ENCODE peak calls at places on chromosome 16, in nine cellular contexts. One of them, this sample, is unnamed.

GRCh38 chr16:86665929-86666328 is 87.6 kb downstream of the FOXL1 start:
- DNase-seq in endothelial cell: no peak
- DNase-seq in WTC11: no peak
- DNase-seq in GM10248: no peak
- DNase-seq in B cell: no peak
- DNase-seq in cardiac muscle cell: no peak
- DNase-seq in suprapubic skin: no peak
- DNase-seq in fibroblast of mammary gland: no peak
- DNase-seq in A673: no peak
- DNase-seq in this sample: no peak

GRCh38 chr16:86569843-86570447 is 3.3 kb downstream of the FOXC2 start:
- DNase-seq in fibroblast of mammary gland: no peak
- DNase-seq in endothelial cell: no peak
- DNase-seq in cardiac muscle cell: no peak
- DNase-seq in GM10248: no peak
- DNase-seq in A673: no peak
- DNase-seq in suprapubic skin: no peak
- DNase-seq in B cell: no peak
- DNase-seq in WTC11: no peak
- DNase-seq in this sample: no peak

GRCh38 chr16:22189473-22190168 is 16.5 kb upstream of the EEF2K start:
- DNase-seq in A673: no peak
- DNase-seq in fibroblast of mammary gland: peak; percentile 62
- DNase-seq in cardiac muscle cell: peak; percentile 7
- DNase-seq in suprapubic skin: peak; percentile 82
- DNase-seq in GM10248: peak; percentile 47
- DNase-seq in endothelial cell: peak; percentile 49
- DNase-seq in WTC11: no peak
- DNase-seq in B cell: no peak
- DNase-seq in this sample: peak; percentile 48

GRCh38 chr16:9797306-9797705 is 384.9 kb downstream of the GRIN2A start:
- DNase-seq in cardiac muscle cell: no peak
- DNase-seq in suprapubic skin: no peak
- DNase-seq in GM10248: no peak
- DNase-seq in fibroblast of mammary gland: peak; percentile 51
- DNase-seq in WTC11: no peak
- DNase-seq in endothelial cell: peak; percentile 12
- DNase-seq in A673: no peak
- DNase-seq in B cell: no peak
- DNase-seq in this sample: no peak

GRCh38 chr16:9135797-9136196 is 44.4 kb downstream of the HAPSTR1 start:
- DNase-seq in cardiac muscle cell: no peak
- DNase-seq in endothelial cell: no peak
- DNase-seq in A673: no peak
- DNase-seq in GM10248: no peak
- DNase-seq in WTC11: no peak
- DNase-seq in B cell: peak; percentile 41
- DNase-seq in fibroblast of mammary gland: no peak
- DNase-seq in suprapubic skin: peak; percentile 38
- DNase-seq in this sample: no peak

GRCh38 chr16:90019543-90020259 is 445 bp upstream of the DBNDD1 start:
- DNase-seq in suprapubic skin: no peak
- DNase-seq in A673: peak; percentile 70
- DNase-seq in endothelial cell: peak; percentile 65
- DNase-seq in B cell: peak; percentile 83
- DNase-seq in cardiac muscle cell: peak; percentile 65
- DNase-seq in GM10248: peak; percentile 85
- DNase-seq in fibroblast of mammary gland: peak; percentile 69
- DNase-seq in WTC11: peak; percentile 70
- DNase-seq in this sample: peak; percentile 70

GRCh38 chr16:85436636-85437160 is 176.4 kb upstream of the GSE1 start:
- DNase-seq in suprapubic skin: no peak
- DNase-seq in A673: no peak
- DNase-seq in cardiac muscle cell: no peak
- DNase-seq in GM10248: no peak
- DNase-seq in WTC11: peak; percentile 79
- DNase-seq in endothelial cell: no peak
- DNase-seq in fibroblast of mammary gland: peak; percentile 15
- DNase-seq in B cell: no peak
- DNase-seq in this sample: peak; percentile 88

GRCh38 chr16:86994651-86995171 is 322.5 kb downstream of the C16orf95 start:
- DNase-seq in endothelial cell: no peak
- DNase-seq in GM10248: no peak
- DNase-seq in cardiac muscle cell: no peak
- DNase-seq in WTC11: no peak
- DNase-seq in suprapubic skin: no peak
- DNase-seq in A673: peak; percentile 10
- DNase-seq in fibroblast of mammary gland: peak; percentile 94
- DNase-seq in B cell: no peak
- DNase-seq in this sample: no peak

GRCh38 chr16:72620348-72620747 is 427.6 kb downstream of the ZFHX3 start:
- DNase-seq in suprapubic skin: no peak
- DNase-seq in endothelial cell: no peak
- DNase-seq in GM10248: no peak
- DNase-seq in fibroblast of mammary gland: no peak
- DNase-seq in WTC11: no peak
- DNase-seq in cardiac muscle cell: no peak
- DNase-seq in A673: no peak
- DNase-seq in B cell: no peak
- DNase-seq in this sample: no peak

GRCh38 chr16:72996291-72997062 is 51.5 kb downstream of the ZFHX3 start:
- DNase-seq in suprapubic skin: no peak
- DNase-seq in WTC11: no peak
- DNase-seq in endothelial cell: no peak
- DNase-seq in B cell: no peak
- DNase-seq in cardiac muscle cell: no peak
- DNase-seq in fibroblast of mammary gland: no peak
- DNase-seq in A673: no peak
- DNase-seq in GM10248: no peak
- DNase-seq in this sample: no peak

GRCh38 chr16:47851026-47851610 is 304.7 kb downstream of the ABCC12 start:
- DNase-seq in A673: no peak
- DNase-seq in endothelial cell: no peak
- DNase-seq in B cell: no peak
- DNase-seq in WTC11: no peak
- DNase-seq in GM10248: no peak
- DNase-seq in cardiac muscle cell: no peak
- DNase-seq in suprapubic skin: no peak
- DNase-seq in fibroblast of mammary gland: no peak
- DNase-seq in this sample: no peak

GRCh38 chr16:75860654-75861053 is 134.4 kb upstream of the CPHXL start:
- DNase-seq in endothelial cell: no peak
- DNase-seq in WTC11: no peak
- DNase-seq in A673: no peak
- DNase-seq in suprapubic skin: no peak
- DNase-seq in cardiac muscle cell: peak; percentile 78
- DNase-seq in GM10248: no peak
- DNase-seq in fibroblast of mammary gland: peak; percentile 21
- DNase-seq in B cell: no peak
- DNase-seq in this sample: no peak

GRCh38 chr16:29961479-29962343 is at the start of gene TMEM219:
- DNase-seq in suprapubic skin: peak; percentile 90
- DNase-seq in cardiac muscle cell: peak; percentile 93
- DNase-seq in GM10248: peak; percentile 99
- DNase-seq in WTC11: peak; percentile 86
- DNase-seq in A673: peak; percentile 95
- DNase-seq in fibroblast of mammary gland: peak; percentile 71
- DNase-seq in B cell: peak; percentile 99
- DNase-seq in endothelial cell: peak; percentile 96
- DNase-seq in this sample: peak; percentile 89

GRCh38 chr16:63038563-63039131 is 1002.4 kb upstream of the CDH8 start:
- DNase-seq in suprapubic skin: no peak
- DNase-seq in A673: no peak
- DNase-seq in B cell: no peak
- DNase-seq in fibroblast of mammary gland: no peak
- DNase-seq in GM10248: no peak
- DNase-seq in cardiac muscle cell: no peak
- DNase-seq in endothelial cell: no peak
- DNase-seq in WTC11: no peak
- DNase-seq in this sample: no peak

GRCh38 chr16:72198021-72198420 is 26.1 kb upstream of the PMFBP1 start:
- DNase-seq in fibroblast of mammary gland: peak; percentile 93
- DNase-seq in GM10248: no peak
- DNase-seq in suprapubic skin: no peak
- DNase-seq in A673: peak; percentile 38
- DNase-seq in B cell: no peak
- DNase-seq in cardiac muscle cell: no peak
- DNase-seq in WTC11: no peak
- DNase-seq in endothelial cell: no peak
- DNase-seq in this sample: no peak

GRCh38 chr16:17566075-17566474 is 95.3 kb upstream of the XYLT1 start:
- DNase-seq in cardiac muscle cell: no peak
- DNase-seq in A673: no peak
- DNase-seq in endothelial cell: no peak
- DNase-seq in fibroblast of mammary gland: no peak
- DNase-seq in B cell: no peak
- DNase-seq in GM10248: no peak
- DNase-seq in WTC11: no peak
- DNase-seq in suprapubic skin: no peak
- DNase-seq in this sample: no peak

GRCh38 chr16:48384305-48384981 is 770 bp downstream of the SIAH1 start:
- DNase-seq in WTC11: peak; percentile 64
- DNase-seq in GM10248: peak; percentile 75
- DNase-seq in B cell: peak; percentile 52
- DNase-seq in cardiac muscle cell: peak; percentile 85
- DNase-seq in A673: peak; percentile 43
- DNase-seq in endothelial cell: peak; percentile 74
- DNase-seq in fibroblast of mammary gland: peak; percentile 30
- DNase-seq in suprapubic skin: peak; percentile 76
- DNase-seq in this sample: peak; percentile 69

GRCh38 chr16:1346422-1347285 is 5.0 kb downstream of the TSR3 start:
- DNase-seq in WTC11: no peak
- DNase-seq in suprapubic skin: no peak
- DNase-seq in endothelial cell: no peak
- DNase-seq in fibroblast of mammary gland: peak; percentile 20
- DNase-seq in A673: no peak
- DNase-seq in cardiac muscle cell: no peak
- DNase-seq in B cell: peak; percentile 19
- DNase-seq in GM10248: no peak
- DNase-seq in this sample: no peak
- TF ChIP-seq CTCF in WTC11: no peak
- TF ChIP-seq CTCF in suprapubic skin: no peak
- TF ChIP-seq CTCF in endothelial cell: no peak
- TF ChIP-seq CTCF in fibroblast of mammary gland: peak; percentile 32
- TF ChIP-seq CTCF in A673: no peak
- TF ChIP-seq CTCF in cardiac muscle cell: no peak
- TF ChIP-seq CTCF in B cell: no peak
- TF ChIP-seq CTCF in GM10248: peak; percentile 12
- TF ChIP-seq CTCF in this sample: peak; percentile 24

GRCh38 chr16:26772503-26772902 is 294.2 kb upstream of the C16orf82 start:
- DNase-seq in A673: no peak
- DNase-seq in endothelial cell: no peak
- DNase-seq in fibroblast of mammary gland: peak; percentile 48
- DNase-seq in GM10248: no peak
- DNase-seq in B cell: no peak
- DNase-seq in cardiac muscle cell: no peak
- DNase-seq in WTC11: no peak
- DNase-seq in suprapubic skin: no peak
- DNase-seq in this sample: no peak

DNA sequence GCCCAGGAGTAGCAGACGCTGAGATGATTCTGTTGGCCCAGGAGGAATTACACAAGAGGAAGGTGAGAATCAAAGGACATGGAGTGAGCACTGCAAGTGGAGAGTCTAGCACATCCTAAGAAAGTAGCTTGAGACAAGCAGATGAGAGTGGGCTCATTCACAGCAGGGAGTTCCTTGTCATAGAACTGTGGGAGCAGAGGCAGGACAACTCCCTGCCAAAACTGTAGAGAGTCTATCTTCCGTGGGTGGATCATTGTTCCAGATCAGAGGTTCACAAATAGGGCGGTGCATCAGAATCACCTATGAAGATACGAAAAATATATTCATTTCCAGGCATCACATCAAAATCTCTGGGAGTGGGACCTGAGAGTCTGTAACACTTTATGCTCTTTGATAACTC is 288.9 kb upstream of the C16orf82 start:
- DNase-seq in A673: no peak
- DNase-seq in B cell: no peak
- DNase-seq in endothelial cell: no peak
- DNase-seq in cardiac muscle cell: no peak
- DNase-seq in fibroblast of mammary gland: no peak
- DNase-seq in suprapubic skin: no peak
- DNase-seq in WTC11: no peak
- DNase-seq in GM10248: no peak
- DNase-seq in this sample: no peak
- TF ChIP-seq CTCF in A673: no peak
- TF ChIP-seq CTCF in B cell: no peak
- TF ChIP-seq CTCF in endothelial cell: no peak
- TF ChIP-seq CTCF in cardiac muscle cell: no peak
- TF ChIP-seq CTCF in fibroblast of mammary gland: no peak
- TF ChIP-seq CTCF in suprapubic skin: no peak
- TF ChIP-seq CTCF in WTC11: no peak
- TF ChIP-seq CTCF in GM10248: no peak
- TF ChIP-seq CTCF in this sample: no peak

GRCh38 chr16:59971264-59971663 is 1237.1 kb upstream of the GOT2 start:
- DNase-seq in fibroblast of mammary gland: no peak
- DNase-seq in suprapubic skin: no peak
- DNase-seq in cardiac muscle cell: no peak
- DNase-seq in GM10248: no peak
- DNase-seq in endothelial cell: no peak
- DNase-seq in A673: no peak
- DNase-seq in B cell: no peak
- DNase-seq in WTC11: no peak
- DNase-seq in this sample: no peak

DNA sequence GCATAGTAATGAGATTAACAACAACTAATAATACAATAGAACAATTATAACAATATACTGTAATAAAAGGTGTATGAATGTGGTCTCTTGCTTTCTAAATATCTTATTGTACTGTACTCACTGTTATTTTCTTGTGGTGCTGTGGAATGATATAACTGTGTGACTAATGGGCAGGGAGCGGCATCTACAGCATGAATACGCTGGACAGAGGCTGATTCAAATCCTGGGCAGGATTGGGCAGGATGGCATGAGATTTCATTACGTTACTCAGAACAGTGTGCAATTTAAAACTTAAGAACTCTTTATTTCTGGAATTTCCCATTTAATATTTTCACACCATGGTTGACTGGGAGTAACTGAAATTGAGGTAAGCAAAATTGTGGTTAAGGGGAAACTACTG is 1239.8 kb upstream of the GOT2 start:
- DNase-seq in cardiac muscle cell: no peak
- DNase-seq in WTC11: no peak
- DNase-seq in suprapubic skin: no peak
- DNase-seq in A673: no peak
- DNase-seq in B cell: no peak
- DNase-seq in endothelial cell: no peak
- DNase-seq in GM10248: no peak
- DNase-seq in fibroblast of mammary gland: no peak
- DNase-seq in this sample: no peak
- TF ChIP-seq CTCF in cardiac muscle cell: no peak
- TF ChIP-seq CTCF in WTC11: no peak
- TF ChIP-seq CTCF in suprapubic skin: no peak
- TF ChIP-seq CTCF in A673: no peak
- TF ChIP-seq CTCF in B cell: no peak
- TF ChIP-seq CTCF in endothelial cell: no peak
- TF ChIP-seq CTCF in GM10248: no peak
- TF ChIP-seq CTCF in fibroblast of mammary gland: no peak
- TF ChIP-seq CTCF in this sample: no peak

DNA sequence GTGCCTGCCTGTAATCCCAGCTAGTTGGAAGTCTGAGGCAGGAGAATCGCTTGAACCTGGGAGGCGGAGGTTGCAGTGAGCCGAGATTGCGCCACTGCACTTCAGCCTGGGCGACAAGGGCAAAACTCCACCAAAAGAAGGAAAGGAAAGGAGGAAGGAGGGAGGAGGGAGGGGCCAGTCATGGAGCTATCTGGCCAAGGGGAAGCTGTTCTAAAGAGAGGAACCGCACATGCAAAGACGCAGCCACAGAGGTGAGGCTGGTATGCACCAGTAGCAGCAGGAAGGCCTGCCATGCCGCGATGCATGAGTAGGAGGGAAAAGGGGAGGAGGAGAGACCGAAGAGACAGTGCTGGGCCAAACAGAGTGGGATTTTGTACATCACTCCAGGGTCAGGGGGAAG is 35.9 kb downstream of the HSBP1 start:
- DNase-seq in fibroblast of mammary gland: no peak
- DNase-seq in cardiac muscle cell: no peak
- DNase-seq in endothelial cell: no peak
- DNase-seq in A673: no peak
- DNase-seq in GM10248: no peak
- DNase-seq in B cell: peak; percentile 38
- DNase-seq in WTC11: peak; percentile 27
- DNase-seq in suprapubic skin: no peak
- DNase-seq in this sample: peak; percentile 58
- TF ChIP-seq CTCF in fibroblast of mammary gland: no peak
- TF ChIP-seq CTCF in cardiac muscle cell: no peak
- TF ChIP-seq CTCF in endothelial cell: no peak
- TF ChIP-seq CTCF in A673: no peak
- TF ChIP-seq CTCF in GM10248: no peak
- TF ChIP-seq CTCF in B cell: no peak
- TF ChIP-seq CTCF in WTC11: no peak
- TF ChIP-seq CTCF in suprapubic skin: no peak
- TF ChIP-seq CTCF in this sample: no peak